ENCODE peak calls at places on chromosome 18, in ten cellular contexts. A is PC-3; Z is fibroblast of lung; Q is right atrium auricular region; C is lower leg skin; F is suprapubic skin; E is brain microvascular endothelial cell; M is spleen; R is CD8-positive, alpha-beta T cell; B is sigmoid colon. D is an unnamed sample.

GRCh38 chr18:12911025-12911927 is 27.2 kb upstream of the PTPN2 start:
- DNase-seq in A (no peak), Z (peak), F (no peak), Q (no peak), R (peak), M (peak), E (no peak), C (peak), B (no peak), D (no peak)

GRCh38 chr18:27780061-27780740 is 396.7 kb downstream of the CDH2 start:
- DNase-seq in Q (no peak), B (no peak), C (no peak), R (no peak), E (peak), A (no peak), Z (no peak), F (no peak), M (no peak), D (no peak)

GRCh38 chr18:61892683-61893303 is at the start of gene RNF152:
- DNase-seq in B (peak), A (no peak), Q (no peak), C (peak), F (no peak), E (no peak), R (peak), Z (peak), M (no peak), D (no peak)

GRCh38 chr18:51137051-51137729 is 60.3 kb downstream of the MEX3C start:
- DNase-seq in B (no peak), R (no peak), E (peak), A (no peak), C (no peak), F (no peak), M (no peak), Q (no peak), Z (no peak), D (no peak)

GRCh38 chr18:63237486-63237885 is 82.1 kb downstream of the BCL2 start:
- DNase-seq in B (no peak), F (no peak), R (no peak), M (no peak), C (no peak), E (peak), Z (no peak), A (peak), Q (no peak), D (no peak)

GRCh38 chr18:40553029-40553428 is 1402.0 kb upstream of the PIK3C3 start:
- DNase-seq in A (no peak), M (no peak), Q (no peak), Z (no peak), B (no peak), C (no peak), F (no peak), E (no peak), R (no peak), D (no peak)

GRCh38 chr18:76374330-76375281 is 120.4 kb downstream of the ZNF516 start:
- DNase-seq in C (peak), F (peak), R (peak), A (no peak), M (no peak), Q (no peak), Z (no peak), B (no peak), E (no peak), D (no peak)

GRCh38 chr18:12308386-12309100 is 502 bp downstream of the TUBB6 start:
- DNase-seq in R (no peak), Q (peak), A (peak), F (peak), C (peak), E (peak), B (peak), M (peak), Z (peak), D (no peak)

GRCh38 chr18:39960545-39960944 is 1994.5 kb upstream of the PIK3C3 start:
- DNase-seq in Q (no peak), Z (no peak), E (peak), M (no peak), B (no peak), C (no peak), F (no peak), A (peak), R (no peak), D (no peak)

GRCh38 chr18:24071029-24071428 is 56.5 kb downstream of the TTC39C start:
- DNase-seq in F (no peak), Z (no peak), Q (no peak), R (no peak), M (no peak), B (no peak), A (no peak), C (no peak), E (no peak), D (no peak)

GRCh38 chr18:49597152-49597551 is 35.3 kb downstream of the LIPG start:
- DNase-seq in F (no peak), A (no peak), C (no peak), B (no peak), Z (no peak), E (no peak), M (no peak), R (no peak), Q (no peak), D (no peak)

GRCh38 chr18:42087876-42088275 is 132.8 kb downstream of the PIK3C3 start:
- DNase-seq in C (no peak), B (no peak), F (no peak), Z (no peak), E (no peak), R (no peak), M (no peak), Q (no peak), A (no peak), D (no peak)

GRCh38 chr18:62605685-62606084 is 82.9 kb downstream of the ZCCHC2 start:
- DNase-seq in Q (no peak), C (peak), A (no peak), F (no peak), B (no peak), M (no peak), E (no peak), Z (no peak), R (no peak), D (no peak)

GRCh38 chr18:11119962-11120361 is 29.4 kb downstream of the PIEZO2 start:
- DNase-seq in F (no peak), R (no peak), E (peak), M (no peak), C (no peak), Q (no peak), B (no peak), A (no peak), Z (no peak), D (no peak)

GRCh38 chr18:76670564-76671288 is 151.6 kb upstream of the ZNF236 start:
- DNase-seq in Q (peak), R (no peak), A (no peak), F (no peak), Z (no peak), M (no peak), B (peak), C (peak), E (no peak), D (no peak)

GRCh38 chr18:26747131-26747475 is 118.4 kb downstream of the AQP4 start:
- DNase-seq in A (peak), M (no peak), B (no peak), C (no peak), Z (peak), E (no peak), R (no peak), F (no peak), Q (no peak), D (no peak)

GRCh38 chr18:13300029-13300428 is 81.5 kb downstream of the LDLRAD4 start:
- DNase-seq in M (no peak), A (no peak), E (no peak), Q (no peak), C (no peak), R (no peak), B (no peak), Z (no peak), F (no peak), D (no peak)

GRCh38 chr18:24497052-24497754 is 36.8 kb downstream of the HRH4 start:
- DNase-seq in M (no peak), Q (no peak), R (no peak), F (no peak), A (no peak), E (no peak), Z (peak), C (no peak), B (no peak), D (no peak)

GRCh38 chr18:23596183-23596582 is 9.9 kb upstream of the NPC1 start:
- DNase-seq in E (no peak), C (peak), F (no peak), Z (no peak), R (no peak), M (no peak), Q (no peak), A (no peak), B (no peak), D (no peak)

GRCh38 chr18:10003281-10003680 is 89.5 kb downstream of the VAPA start:
- DNase-seq in E (no peak), R (no peak), F (peak), Q (no peak), A (no peak), C (no peak), B (no peak), Z (no peak), M (no peak), D (no peak)

GRCh38 chr18:55405655-55406373 is 182.2 kb downstream of the TCF4 start:
- DNase-seq in F (peak), M (no peak), Q (peak), Z (peak), A (peak), B (peak), C (peak), E (peak), R (no peak), D (no peak)

GRCh38 chr18:54776282-54776977 is 51.8 kb upstream of the RAB27B start:
- DNase-seq in E (peak), Z (peak), B (no peak), F (no peak), C (no peak), M (no peak), R (no peak), Q (peak), A (peak), D (no peak)

GRCh38 chr18:1306641-1307040 is 402.0 kb downstream of the ADCYAP1 start:
- DNase-seq in B (no peak), F (no peak), Z (no peak), E (no peak), Q (no peak), C (no peak), R (no peak), A (no peak), M (no peak), D (no peak)

GRCh38 chr18:11676867-11677266 is 12.2 kb upstream of the GNAL start:
- DNase-seq in F (peak), Z (no peak), M (no peak), A (no peak), B (no peak), C (peak), E (peak), Q (no peak), R (no peak), D (no peak)

GRCh38 chr18:68861365-68861764 is 63.5 kb downstream of the CCDC102B start:
- DNase-seq in C (no peak), A (no peak), Q (no peak), B (no peak), Z (no peak), F (no peak), R (no peak), M (no peak), E (no peak), D (no peak)

GRCh38 chr18:41135146-41135545 is 819.9 kb upstream of the PIK3C3 start:
- DNase-seq in B (no peak), A (no peak), Q (no peak), E (no peak), M (no peak), R (no peak), C (no peak), Z (no peak), F (no peak), D (no peak)

GRCh38 chr18:28039078-28039477 is 137.9 kb downstream of the CDH2 start:
- DNase-seq in M (no peak), Z (peak), R (no peak), E (peak), A (peak), C (no peak), B (no peak), Q (no peak), F (no peak), D (no peak)

GRCh38 chr18:31649894-31650719 is 34.3 kb downstream of the B4GALT6 start:
- DNase-seq in M (no peak), C (no peak), R (no peak), B (no peak), Q (no peak), Z (peak), F (no peak), A (no peak), E (no peak), D (no peak)

GRCh38 chr18:31636387-31636786 is 44.7 kb downstream of the TTR start:
- DNase-seq in A (no peak), M (no peak), B (no peak), R (no peak), Z (no peak), F (no peak), C (no peak), E (no peak), Q (no peak), D (no peak)

GRCh38 chr18:51862311-51862710 is 477.7 kb upstream of the DCC start:
- DNase-seq in Q (no peak), A (no peak), Z (no peak), C (no peak), F (no peak), B (no peak), E (no peak), M (no peak), R (no peak), D (no peak)

GRCh38 chr18:45517181-45517741 is 98.0 kb upstream of the SLC14A2 start:
- DNase-seq in Q (peak), E (peak), B (peak), C (no peak), R (no peak), M (no peak), Z (peak), A (no peak), F (peak), D (no peak)

GRCh38 chr18:37019157-37019571 is 190.2 kb downstream of the KIAA1328 start:
- DNase-seq in Z (peak), R (no peak), E (peak), Q (no peak), A (peak), B (no peak), M (no peak), F (no peak), C (no peak), D (peak)

GRCh38 chr18:49531678-49532153 is 30.1 kb upstream of the LIPG start:
- DNase-seq in F (no peak), B (no peak), A (no peak), Q (no peak), R (no peak), E (no peak), Z (no peak), C (peak), M (no peak), D (no peak)

GRCh38 chr18:58194028-58194427 is 150.0 kb downstream of the NEDD4L start:
- DNase-seq in F (no peak), B (no peak), A (peak), E (no peak), Q (no peak), Z (no peak), M (no peak), C (no peak), R (no peak), D (no peak)

GRCh38 chr18:33744032-33744697 is 166.1 kb downstream of the ASXL3 start:
- DNase-seq in E (no peak), C (no peak), M (no peak), B (no peak), F (no peak), A (no peak), Q (no peak), Z (no peak), R (no peak), D (no peak)
- TF ChIP-seq CTCF in E (peak), C (no peak), M (no peak), B (no peak), F (no peak), A (peak), Q (no peak), Z (no peak), R (no peak), D (peak)

DNA sequence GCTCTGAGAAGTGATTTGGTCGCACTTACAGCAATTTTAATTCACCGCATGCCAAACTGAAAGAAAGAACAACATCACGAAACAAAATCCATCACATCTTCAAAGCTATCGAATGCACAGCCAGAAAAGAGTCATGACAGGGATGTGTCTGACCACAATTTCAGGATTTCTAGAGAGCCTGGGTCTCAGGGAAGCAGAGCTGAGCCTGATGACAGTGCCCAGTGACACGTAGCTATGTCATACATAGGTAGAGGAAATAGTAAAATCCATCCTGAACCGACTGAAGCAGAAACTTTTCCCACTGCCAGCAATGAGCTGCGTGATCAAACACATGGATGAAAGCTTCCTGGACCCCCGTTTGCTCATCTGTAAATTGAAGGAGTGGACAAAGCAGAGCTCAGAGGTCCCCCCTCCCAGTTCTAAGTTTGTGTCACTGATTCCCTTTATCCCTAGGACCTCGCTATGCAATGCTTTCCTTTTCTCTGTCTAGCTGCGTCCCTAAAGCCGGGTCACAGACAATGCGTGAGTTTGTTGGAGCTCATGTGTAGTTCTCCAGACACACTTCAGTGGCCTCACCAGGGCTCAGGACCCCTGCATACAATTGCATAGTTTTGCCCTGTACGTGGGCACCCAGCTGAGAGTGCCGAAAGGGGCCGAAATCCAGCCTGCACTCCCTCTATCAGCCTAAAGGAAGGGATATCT is 37.6 kb downstream of the CCBE1 start:
- DNase-seq in M (no peak), Z (peak), A (peak), R (no peak), E (peak), C (no peak), B (no peak), F (no peak), Q (no peak), D (no peak)
- H3K4me3 ChIP-seq in M (no peak), Z (peak), A (no peak), R (no peak), E (peak), C (no peak), B (peak), F (peak), Q (no peak), D (no peak)

GRCh38 chr18:7755753-7756475 is 188.8 kb downstream of the PTPRM start:
- DNase-seq in E (no peak), M (no peak), F (no peak), Z (peak), R (no peak), C (no peak), A (no peak), B (no peak), Q (no peak), D (no peak)
- TF ChIP-seq CTCF in E (peak), M (no peak), F (no peak), Z (peak), R (no peak), C (no peak), A (peak), B (no peak), Q (no peak), D (peak)

GRCh38 chr18:5744659-5745058 is 150.7 kb downstream of the TMEM200C start:
- DNase-seq in C (no peak), E (no peak), A (no peak), Z (no peak), F (no peak), Q (no peak), R (no peak), B (no peak), M (no peak), D (no peak)

GRCh38 chr18:5746844-5747243 is 148.5 kb downstream of the TMEM200C start:
- DNase-seq in Z (no peak), F (no peak), B (no peak), M (no peak), A (no peak), C (no peak), R (no peak), E (no peak), Q (no peak), D (no peak)

DNA sequence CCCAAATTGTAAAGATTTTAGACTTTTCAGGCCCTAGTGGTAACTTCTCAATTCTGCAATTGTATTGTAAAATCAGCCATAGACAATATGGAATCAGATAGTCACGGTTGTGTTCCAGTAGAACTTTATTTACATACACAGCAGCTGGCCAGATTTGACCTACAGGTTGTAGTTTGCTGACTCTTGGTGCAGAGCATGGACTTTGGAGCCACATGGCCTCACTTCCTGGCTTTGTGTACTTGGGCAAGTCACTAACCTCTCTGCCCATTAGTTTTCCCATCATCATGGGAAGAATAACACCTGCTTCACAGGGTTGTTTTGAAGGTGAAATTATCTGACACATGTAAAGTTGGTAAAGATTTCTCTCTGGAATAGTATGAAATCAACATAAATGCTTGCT is 147.6 kb downstream of the TMEM200C start:
- DNase-seq in C (no peak), B (no peak), Q (no peak), F (no peak), E (no peak), A (no peak), M (no peak), Z (no peak), R (no peak), D (no peak)
- H3K4me3 ChIP-seq in C (no peak), B (no peak), Q (no peak), F (no peak), E (no peak), A (no peak), M (no peak), Z (no peak), R (no peak), D (no peak)

GRCh38 chr18:74825460-74825859 is 227.8 kb downstream of the ZNF407 start:
- DNase-seq in C (no peak), F (no peak), Z (no peak), M (no peak), Q (no peak), A (no peak), R (no peak), B (no peak), E (no peak), D (no peak)

GRCh38 chr18:74818776-74819175 is 221.1 kb downstream of the ZNF407 start:
- DNase-seq in A (no peak), Z (no peak), M (no peak), F (no peak), R (no peak), C (no peak), B (no peak), E (no peak), Q (no peak), D (no peak)

GRCh38 chr18:74820160-74820780 is 222.6 kb downstream of the ZNF407 start:
- DNase-seq in B (no peak), Z (no peak), F (no peak), Q (no peak), C (no peak), R (no peak), E (no peak), A (no peak), M (no peak), D (no peak)

GRCh38 chr18:74817576-74817975 is 219.9 kb downstream of the ZNF407 start:
- DNase-seq in B (no peak), C (no peak), F (no peak), Q (no peak), A (no peak), E (no peak), R (no peak), Z (no peak), M (no peak), D (no peak)

GRCh38 chr18:74819433-74820059 is 221.9 kb downstream of the ZNF407 start:
- DNase-seq in B (no peak), E (no peak), M (no peak), Q (no peak), R (no peak), A (peak), C (no peak), Z (no peak), F (no peak), D (no peak)
- TF ChIP-seq CTCF in B (no peak), E (peak), M (no peak), Q (no peak), R (no peak), A (peak), C (no peak), Z (no peak), F (peak), D (peak)

GRCh38 chr18:79964330-79965118 is at the start of gene HSBP1L1:
- DNase-seq in Q (no peak), Z (peak), F (no peak), C (no peak), A (peak), R (peak), M (peak), E (no peak), B (peak), D (no peak)
- H3K4me3 ChIP-seq in Q (peak), Z (peak), F (peak), C (peak), A (peak), R (peak), M (peak), E (peak), B (peak), D (peak)